ENCODE peak calls at places on chromosomes 7 and 10, in seven cellular contexts. One of them, this sample, is unnamed.

GRCh38 chr7:153941061-153941460 is 111.1 kb upstream of the DPP6 start:
- DNase-seq in WERI-Rb-1: no peak
- DNase-seq in HFFc6: no peak
- DNase-seq in brain microvascular endothelial cell: no peak
- DNase-seq in H9: no peak
- DNase-seq in esophagus muscularis mucosa: no peak
- DNase-seq in neural crest cell: no peak
- DNase-seq in this sample: no peak

GRCh38 chr10:13969118-13969791 is 361.5 kb downstream of the FRMD4A start:
- DNase-seq in WERI-Rb-1: no peak
- DNase-seq in HFFc6: no peak
- DNase-seq in brain microvascular endothelial cell: no peak
- DNase-seq in H9: no peak
- DNase-seq in esophagus muscularis mucosa: no peak
- DNase-seq in neural crest cell: no peak
- DNase-seq in this sample: no peak

GRCh38 chr7:137572071-137572784 is 228.7 kb upstream of the PTN start:
- DNase-seq in WERI-Rb-1: no peak
- DNase-seq in HFFc6: no peak
- DNase-seq in brain microvascular endothelial cell: no peak
- DNase-seq in H9: no peak
- DNase-seq in esophagus muscularis mucosa: no peak
- DNase-seq in neural crest cell: no peak
- DNase-seq in this sample: no peak

GRCh38 chr10:35707642-35708425 is 65.7 kb upstream of the FZD8 start:
- DNase-seq in WERI-Rb-1: no peak
- DNase-seq in HFFc6: no peak
- DNase-seq in brain microvascular endothelial cell: no peak
- DNase-seq in H9: no peak
- DNase-seq in esophagus muscularis mucosa: no peak
- DNase-seq in neural crest cell: no peak
- DNase-seq in this sample: no peak

GRCh38 chr7:31004393-31004792 is 40.6 kb downstream of the GHRHR start:
- DNase-seq in WERI-Rb-1: no peak
- DNase-seq in HFFc6: no peak
- DNase-seq in brain microvascular endothelial cell: no peak
- DNase-seq in H9: no peak
- DNase-seq in esophagus muscularis mucosa: no peak
- DNase-seq in neural crest cell: no peak
- DNase-seq in this sample: no peak

GRCh38 chr10:1560535-1561192 is 176.7 kb downstream of the ADARB2 start:
- DNase-seq in WERI-Rb-1: no peak
- DNase-seq in HFFc6: no peak
- DNase-seq in brain microvascular endothelial cell: no peak
- DNase-seq in H9: no peak
- DNase-seq in esophagus muscularis mucosa: no peak
- DNase-seq in neural crest cell: no peak
- DNase-seq in this sample: no peak

GRCh38 chr10:121910673-121911420 is 17.0 kb downstream of the ATE1 start:
- DNase-seq in WERI-Rb-1: no peak
- DNase-seq in HFFc6: peak
- DNase-seq in brain microvascular endothelial cell: no peak
- DNase-seq in H9: no peak
- DNase-seq in esophagus muscularis mucosa: no peak
- DNase-seq in neural crest cell: no peak
- DNase-seq in this sample: no peak

GRCh38 chr7:106793015-106793651 is 71.9 kb upstream of the PIK3CG start:
- DNase-seq in WERI-Rb-1: no peak
- DNase-seq in HFFc6: no peak
- DNase-seq in brain microvascular endothelial cell: no peak
- DNase-seq in H9: no peak
- DNase-seq in esophagus muscularis mucosa: no peak
- DNase-seq in neural crest cell: peak
- DNase-seq in this sample: no peak

GRCh38 chr10:124168581-124168980 is 75.2 kb upstream of the CHST15 start:
- DNase-seq in WERI-Rb-1: no peak
- DNase-seq in HFFc6: no peak
- DNase-seq in brain microvascular endothelial cell: no peak
- DNase-seq in H9: no peak
- DNase-seq in esophagus muscularis mucosa: no peak
- DNase-seq in neural crest cell: no peak
- DNase-seq in this sample: no peak

GRCh38 chr10:114855776-114856543 is 34.4 kb downstream of the FHIP2A start:
- DNase-seq in WERI-Rb-1: no peak
- DNase-seq in HFFc6: peak
- DNase-seq in brain microvascular endothelial cell: no peak
- DNase-seq in H9: no peak
- DNase-seq in esophagus muscularis mucosa: no peak
- DNase-seq in neural crest cell: no peak
- DNase-seq in this sample: no peak

GRCh38 chr7:78702770-78703169 is 750.7 kb downstream of the MAGI2 start:
- DNase-seq in WERI-Rb-1: no peak
- DNase-seq in HFFc6: peak
- DNase-seq in brain microvascular endothelial cell: peak
- DNase-seq in H9: no peak
- DNase-seq in esophagus muscularis mucosa: no peak
- DNase-seq in neural crest cell: no peak
- DNase-seq in this sample: no peak

GRCh38 chr10:80493482-80494021 is 39.4 kb downstream of the TSPAN14 start:
- DNase-seq in WERI-Rb-1: no peak
- DNase-seq in HFFc6: no peak
- DNase-seq in brain microvascular endothelial cell: peak
- DNase-seq in H9: no peak
- DNase-seq in esophagus muscularis mucosa: no peak
- DNase-seq in neural crest cell: no peak
- DNase-seq in this sample: no peak

GRCh38 chr10:132836832-132837540 is 51.0 kb upstream of the NKX6-2 start:
- DNase-seq in WERI-Rb-1: peak
- DNase-seq in HFFc6: no peak
- DNase-seq in brain microvascular endothelial cell: no peak
- DNase-seq in H9: peak
- DNase-seq in esophagus muscularis mucosa: no peak
- DNase-seq in neural crest cell: peak
- DNase-seq in this sample: peak

GRCh38 chr10:11798862-11799735 is 24.1 kb upstream of the PROSER2 start:
- DNase-seq in WERI-Rb-1: no peak
- DNase-seq in HFFc6: no peak
- DNase-seq in brain microvascular endothelial cell: no peak
- DNase-seq in H9: peak
- DNase-seq in esophagus muscularis mucosa: no peak
- DNase-seq in neural crest cell: no peak
- DNase-seq in this sample: no peak

DNA sequence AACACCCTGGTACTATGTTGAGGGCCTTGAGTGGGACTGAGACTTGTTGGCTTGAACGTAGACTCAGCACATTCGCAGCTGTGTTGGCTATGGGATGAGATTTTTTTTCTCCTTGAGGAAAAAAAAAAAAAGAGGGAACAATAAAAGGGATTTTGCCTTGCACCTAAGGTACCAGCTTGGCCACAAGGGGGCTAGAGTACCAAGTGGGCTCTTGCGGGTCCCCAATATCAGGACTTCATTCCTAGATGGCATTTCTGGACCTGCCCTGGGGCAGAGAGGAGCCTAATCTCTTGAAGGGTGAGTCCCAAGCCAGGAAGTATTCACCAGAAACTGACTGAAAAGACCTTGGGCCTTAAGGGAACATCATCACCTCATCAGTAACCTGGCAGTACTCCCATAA is 1083.6 kb upstream of the PHF14 start:
- DNase-seq in WERI-Rb-1: no peak
- DNase-seq in HFFc6: no peak
- DNase-seq in brain microvascular endothelial cell: no peak
- DNase-seq in H9: peak
- DNase-seq in esophagus muscularis mucosa: no peak
- DNase-seq in neural crest cell: no peak
- DNase-seq in this sample: no peak
- TF ChIP-seq CTCF in WERI-Rb-1: peak
- TF ChIP-seq CTCF in HFFc6: peak
- TF ChIP-seq CTCF in brain microvascular endothelial cell: no peak
- TF ChIP-seq CTCF in H9: peak
- TF ChIP-seq CTCF in esophagus muscularis mucosa: no peak
- TF ChIP-seq CTCF in neural crest cell: no peak
- TF ChIP-seq CTCF in this sample: no peak

GRCh38 chr10:87660484-87661133 is 931 bp downstream of the PAPSS2 start:
- DNase-seq in WERI-Rb-1: no peak
- DNase-seq in HFFc6: peak
- DNase-seq in brain microvascular endothelial cell: peak
- DNase-seq in H9: no peak
- DNase-seq in esophagus muscularis mucosa: no peak
- DNase-seq in neural crest cell: no peak
- DNase-seq in this sample: no peak

GRCh38 chr10:87661861-87662785 is 2.4 kb downstream of the PAPSS2 start:
- DNase-seq in WERI-Rb-1: no peak
- DNase-seq in HFFc6: no peak
- DNase-seq in brain microvascular endothelial cell: peak
- DNase-seq in H9: no peak
- DNase-seq in esophagus muscularis mucosa: no peak
- DNase-seq in neural crest cell: no peak
- DNase-seq in this sample: no peak

GRCh38 chr10:87658858-87659555 is 671 bp upstream of the PAPSS2 start:
- DNase-seq in WERI-Rb-1: no peak
- DNase-seq in HFFc6: no peak
- DNase-seq in brain microvascular endothelial cell: no peak
- DNase-seq in H9: peak
- DNase-seq in esophagus muscularis mucosa: no peak
- DNase-seq in neural crest cell: no peak
- DNase-seq in this sample: no peak

GRCh38 chr10:87658383-87658795 is 1.3 kb upstream of the PAPSS2 start:
- DNase-seq in WERI-Rb-1: no peak
- DNase-seq in HFFc6: no peak
- DNase-seq in brain microvascular endothelial cell: no peak
- DNase-seq in H9: no peak
- DNase-seq in esophagus muscularis mucosa: no peak
- DNase-seq in neural crest cell: no peak
- DNase-seq in this sample: no peak

DNA sequence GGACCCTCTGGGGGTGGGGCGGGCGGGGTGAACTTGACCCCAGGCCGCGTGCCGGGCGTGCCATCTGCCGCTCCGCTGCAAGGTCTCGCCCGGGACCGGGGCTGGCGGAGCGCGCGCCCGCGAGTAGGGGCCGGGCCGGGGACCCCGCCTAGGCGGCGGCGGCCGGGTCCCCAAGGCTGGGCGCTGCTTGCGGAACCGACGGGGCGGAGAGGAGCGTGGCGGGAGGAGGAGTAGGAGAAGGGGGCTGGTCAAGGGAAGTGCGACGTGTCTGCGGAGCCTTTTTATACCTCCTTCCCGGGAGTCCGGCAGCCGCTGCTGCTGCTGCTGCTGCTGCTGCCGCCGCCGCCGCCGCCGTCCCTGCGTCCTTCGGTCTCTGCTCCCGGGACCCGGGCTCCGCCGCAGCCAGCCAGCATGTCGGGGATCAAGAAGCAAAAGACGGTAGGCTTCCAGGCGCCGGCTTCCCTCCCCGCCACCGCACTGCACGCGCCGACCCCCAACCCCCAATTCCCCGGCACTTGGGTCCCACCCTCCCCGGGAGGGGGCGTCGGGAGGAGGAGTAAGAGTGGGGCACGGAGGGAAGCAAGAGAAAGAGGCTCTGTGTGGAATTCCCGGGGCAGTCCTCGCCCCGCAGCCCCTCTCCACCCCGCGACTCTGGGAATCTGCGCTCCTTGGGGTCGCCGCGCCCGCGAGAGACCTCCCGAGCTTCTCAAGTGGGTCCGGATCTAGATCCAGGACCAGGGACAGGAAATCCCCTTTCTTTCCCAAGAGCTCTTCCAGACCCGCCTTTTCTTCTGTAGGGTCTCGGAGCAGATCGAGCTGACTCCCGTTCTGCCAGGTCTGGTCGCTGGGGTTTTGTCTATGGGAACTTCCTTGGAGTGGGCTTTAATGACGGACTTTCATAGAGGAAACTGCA is at the start of gene PAPSS2:
- DNase-seq in WERI-Rb-1: peak
- DNase-seq in HFFc6: peak
- DNase-seq in brain microvascular endothelial cell: peak
- DNase-seq in H9: peak
- DNase-seq in esophagus muscularis mucosa: no peak
- DNase-seq in neural crest cell: peak
- DNase-seq in this sample: peak
- TF ChIP-seq CTCF in WERI-Rb-1: peak
- TF ChIP-seq CTCF in HFFc6: peak
- TF ChIP-seq CTCF in brain microvascular endothelial cell: peak
- TF ChIP-seq CTCF in H9: peak
- TF ChIP-seq CTCF in esophagus muscularis mucosa: no peak
- TF ChIP-seq CTCF in neural crest cell: no peak
- TF ChIP-seq CTCF in this sample: peak

GRCh38 chr10:84267503-84268126 is 22.8 kb downstream of the RGR start:
- DNase-seq in WERI-Rb-1: peak
- DNase-seq in HFFc6: peak
- DNase-seq in brain microvascular endothelial cell: peak
- DNase-seq in H9: peak
- DNase-seq in esophagus muscularis mucosa: no peak
- DNase-seq in neural crest cell: peak
- DNase-seq in this sample: peak
- TF ChIP-seq CTCF in WERI-Rb-1: peak
- TF ChIP-seq CTCF in HFFc6: peak
- TF ChIP-seq CTCF in brain microvascular endothelial cell: peak
- TF ChIP-seq CTCF in H9: peak
- TF ChIP-seq CTCF in esophagus muscularis mucosa: peak
- TF ChIP-seq CTCF in neural crest cell: peak
- TF ChIP-seq CTCF in this sample: peak

DNA sequence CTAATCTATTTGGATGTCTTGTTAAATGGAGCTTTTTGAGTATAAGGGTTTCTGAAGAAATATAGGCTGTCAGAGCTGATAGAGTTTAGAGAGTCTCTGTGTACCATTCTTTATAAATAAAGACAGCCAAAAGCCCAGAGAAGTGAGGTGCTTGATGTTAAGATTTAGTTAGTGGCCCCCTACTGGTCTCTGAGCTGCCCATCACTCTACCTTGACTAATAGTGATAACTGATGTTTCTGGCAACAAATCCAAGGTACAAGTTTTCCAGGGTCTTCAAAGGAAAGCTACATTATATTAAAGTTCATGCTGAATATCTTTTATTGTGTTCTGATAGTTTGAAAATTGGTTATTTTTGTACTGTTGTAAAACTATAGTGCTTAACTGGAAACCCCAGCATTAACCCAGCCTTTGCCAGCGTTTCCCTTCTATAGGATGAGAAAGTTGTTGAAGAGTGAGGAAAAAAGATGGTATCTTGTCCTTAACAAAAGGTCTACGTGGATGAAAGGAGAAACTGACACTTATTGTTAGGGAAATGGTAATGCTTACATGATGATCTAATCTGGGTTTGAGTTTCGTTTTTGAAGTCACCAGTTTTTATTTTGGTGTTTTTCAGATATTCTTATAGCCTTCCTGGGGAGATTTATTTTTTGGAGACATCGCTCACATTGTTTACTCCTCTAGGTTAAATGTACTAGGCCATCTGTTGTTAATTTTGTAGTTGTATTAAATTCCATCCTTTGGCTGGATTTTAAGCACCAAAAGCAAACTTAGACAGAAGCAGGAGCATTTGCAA is 79.0 kb downstream of the AUTS2 start:
- DNase-seq in WERI-Rb-1: no peak
- DNase-seq in HFFc6: no peak
- DNase-seq in brain microvascular endothelial cell: no peak
- DNase-seq in H9: no peak
- DNase-seq in esophagus muscularis mucosa: no peak
- DNase-seq in neural crest cell: no peak
- DNase-seq in this sample: no peak
- TF ChIP-seq CTCF in WERI-Rb-1: peak
- TF ChIP-seq CTCF in HFFc6: no peak
- TF ChIP-seq CTCF in brain microvascular endothelial cell: peak
- TF ChIP-seq CTCF in H9: peak
- TF ChIP-seq CTCF in esophagus muscularis mucosa: no peak
- TF ChIP-seq CTCF in neural crest cell: peak
- TF ChIP-seq CTCF in this sample: peak

This sample was measured in osteocyte.